ENCODE peak calls at places on chromosome 13, in seven cellular contexts. A is lower leg skin, Y is T-helper 9 cell, T is cardiac muscle cell, Z is A549, H is Ammon's horn, R is left cardiac atrium. L is an unnamed sample.

GRCh38 chr13:28489975-28490550 is 4.9 kb downstream of the FLT1 start:
- DNase-seq in Y (no peak), H (no peak), A (no peak), R (no peak), T (no peak), Z (no peak), L (no peak)

GRCh38 chr13:102856603-102857002 is 10.8 kb downstream of the ERCC5 start:
- DNase-seq in R (peak; percentile 58), H (no peak), Z (no peak), A (no peak), Y (no peak), T (peak; percentile 71), L (no peak)

GRCh38 chr13:94658926-94659649 is 53.3 kb downstream of the SOX21 start:
- DNase-seq in A (no peak), R (no peak), Y (no peak), H (no peak), T (no peak), Z (peak; percentile 9), L (no peak)

GRCh38 chr13:20219585-20219984 is 12.5 kb downstream of the GJB6 start:
- DNase-seq in R (no peak), Z (no peak), T (no peak), Y (no peak), A (no peak), H (no peak), L (no peak)

GRCh38 chr13:109835321-109835720 is 48.9 kb upstream of the IRS2 start:
- DNase-seq in Z (no peak), A (no peak), R (no peak), Y (no peak), T (peak; percentile 13), H (peak; percentile 68), L (no peak)

GRCh38 chr13:97256343-97256783 is 34.2 kb downstream of the MBNL2 start:
- DNase-seq in T (peak; percentile 95), R (no peak), A (no peak), Y (no peak), Z (peak; percentile 90), H (no peak), L (no peak)

GRCh38 chr13:75825161-75825560 is 189.0 kb downstream of the LMO7 start:
- DNase-seq in Z (no peak), H (no peak), R (no peak), Y (no peak), A (no peak), T (no peak), L (no peak)

GRCh38 chr13:89968468-89968867 is 1379.0 kb upstream of the MIR17HG start:
- DNase-seq in H (no peak), Y (no peak), T (no peak), R (no peak), A (no peak), Z (no peak), L (no peak)

GRCh38 chr13:30763786-30764440 is 28.6 kb downstream of the ALOX5AP start:
- DNase-seq in H (no peak), R (no peak), A (no peak), T (peak; percentile 30), Y (no peak), Z (no peak), L (no peak)

GRCh38 chr13:30128095-30128494 is 179.3 kb downstream of the KATNAL1 start:
- DNase-seq in H (no peak), Z (no peak), A (no peak), R (no peak), T (peak; percentile 28), Y (no peak), L (no peak)

GRCh38 chr13:45015300-45015699 is 26.0 kb downstream of the GPALPP1 start:
- DNase-seq in A (no peak), R (no peak), Y (no peak), Z (no peak), H (no peak), T (no peak), L (no peak)

GRCh38 chr13:80379245-80379644 is 38.3 kb upstream of the SPRY2 start:
- DNase-seq in A (no peak), R (no peak), H (no peak), Y (no peak), T (peak; percentile 64), Z (peak; percentile 49), L (no peak)

GRCh38 chr13:67377919-67378318 is 147.8 kb upstream of the PCDH9 start:
- DNase-seq in Z (no peak), A (no peak), T (no peak), H (no peak), R (no peak), Y (no peak), L (no peak)

GRCh38 chr13:98981596-98982195 is 3.8 kb upstream of the DOCK9 start:
- DNase-seq in Z (no peak), H (no peak), Y (no peak), T (no peak), R (no peak), A (no peak), L (no peak)

GRCh38 chr13:100398360-100398759 is 190.2 kb downstream of the GGACT start:
- DNase-seq in A (no peak), T (no peak), H (no peak), Z (no peak), Y (no peak), R (no peak), L (no peak)

GRCh38 chr13:52891685-52892084 is 43.2 kb upstream of the PCDH8 start:
- DNase-seq in T (no peak), A (no peak), R (no peak), H (no peak), Z (no peak), Y (no peak), L (no peak)

GRCh38 chr13:100440756-100441421 is 147.7 kb downstream of the GGACT start:
- DNase-seq in Y (no peak), Z (no peak), T (peak; percentile 29), A (no peak), H (no peak), R (no peak), L (no peak)

GRCh38 chr13:22111152-22111783 is 440.4 kb downstream of the FGF9 start:
- DNase-seq in H (no peak), T (no peak), A (no peak), Y (no peak), Z (no peak), R (no peak), L (no peak)

GRCh38 chr13:96946709-96947311 is 47.5 kb downstream of the OXGR1 start:
- DNase-seq in R (no peak), T (no peak), Z (no peak), A (no peak), Y (no peak), H (no peak), L (no peak)

GRCh38 chr13:59000770-59001169 is 1163.0 kb downstream of the DIAPH3 start:
- DNase-seq in Y (no peak), R (no peak), A (no peak), T (no peak), Z (no peak), H (no peak), L (no peak)

GRCh38 chr13:98405107-98405571 is 171.8 kb downstream of the STK24 start:
- DNase-seq in H (peak; percentile 73), A (peak; percentile 49), T (peak; percentile 69), Y (no peak), Z (no peak), R (no peak), L (no peak)

GRCh38 chr13:98690348-98691041 is 62.0 kb downstream of the SLC15A1 start:
- DNase-seq in T (no peak), R (no peak), Y (no peak), Z (no peak), H (no peak), A (no peak), L (no peak)

GRCh38 chr13:29472317-29472961 is 123.0 kb downstream of the SLC7A1 start:
- DNase-seq in Y (peak; percentile 18), R (no peak), Z (peak; percentile 65), A (no peak), T (peak; percentile 69), H (no peak), L (peak; percentile 28)

GRCh38 chr13:64810701-64811258 is 2419.4 kb downstream of the PCDH9 start:
- DNase-seq in Z (peak; percentile 5), Y (no peak), A (no peak), H (no peak), R (no peak), T (peak; percentile 11), L (no peak)

GRCh38 chr13:78137404-78138142 is 218.9 kb upstream of the EDNRB start:
- DNase-seq in T (peak; percentile 74), Y (no peak), H (peak; percentile 86), Z (peak; percentile 50), R (no peak), A (no peak), L (peak; percentile 11)

GRCh38 chr13:46211116-46211515 is 612 bp upstream of the LRRC63 start:
- DNase-seq in Z (peak; percentile 10), R (no peak), H (peak; percentile 35), T (peak; percentile 5), A (no peak), Y (peak; percentile 16), L (no peak)

GRCh38 chr13:23557043-23557442 is 13.2 kb upstream of the TNFRSF19 start:
- DNase-seq in A (no peak), Y (no peak), T (no peak), R (no peak), Z (no peak), H (no peak), L (no peak)

GRCh38 chr13:38957794-38958592 is 32.6 kb downstream of the STOML3 start:
- DNase-seq in H (no peak), R (no peak), Z (no peak), Y (no peak), T (no peak), A (no peak), L (no peak)

GRCh38 chr13:103833453-103833852 is 767.2 kb upstream of the SLC10A2 start:
- DNase-seq in H (no peak), Z (no peak), A (no peak), R (no peak), T (no peak), Y (no peak), L (no peak)

GRCh38 chr13:38687246-38688229 is 661 bp downstream of the FREM2 start:
- DNase-seq in H (no peak), A (no peak), R (no peak), Y (no peak), T (peak; percentile 12), Z (peak; percentile 11), L (no peak)